ENCODE peak calls at places on chromosomes 5 and 9, in four cellular contexts. I, M, G and D are unnamed samples.

GRCh38 chr9:88173378-88173999 is 35.2 kb upstream of the SPATA31C2 start:
- DNase-seq in I (no peak), M (peak), G (no peak), D (peak)

GRCh38 chr5:176640616-176641015 is 6.7 kb upstream of the TSPAN17 start:
- DNase-seq in I (no peak), M (no peak), G (no peak), D (no peak)

GRCh38 chr5:139378101-139378825 is 4.8 kb downstream of the SLC23A1 start:
- DNase-seq in I (no peak), M (no peak), G (no peak), D (no peak)

GRCh38 chr5:120538149-120538548 is 74.0 kb downstream of the PRR16 start:
- DNase-seq in I (no peak), M (peak), G (no peak), D (no peak)

GRCh38 chr9:129891519-129891918 is 56.3 kb downstream of the USP20 start:
- DNase-seq in I (no peak), M (no peak), G (no peak), D (no peak)

GRCh38 chr5:33969572-33970452 is 14.7 kb downstream of the SLC45A2 start:
- DNase-seq in I (peak), M (peak), G (no peak), D (no peak)

GRCh38 chr5:139417214-139417613 is 13.3 kb upstream of the SPATA24 start:
- DNase-seq in I (no peak), M (peak), G (no peak), D (no peak)

GRCh38 chr5:141003791-141004601 is 37.7 kb downstream of the PCDHAC2 start:
- DNase-seq in I (no peak), M (no peak), G (no peak), D (no peak)

GRCh38 chr9:106859957-106860715 is 2.8 kb upstream of the ZNF462 start:
- DNase-seq in I (peak), M (peak), G (peak), D (peak)

GRCh38 chr5:33939863-33940262 is 3.7 kb downstream of the RXFP3 start:
- DNase-seq in I (no peak), M (peak), G (no peak), D (no peak)

GRCh38 chr9:119559056-119559455 is 189.8 kb upstream of the BRINP1 start:
- DNase-seq in I (no peak), M (no peak), G (no peak), D (no peak)

GRCh38 chr9:96242829-96243228 is 59.1 kb downstream of the HSD17B3 start:
- DNase-seq in I (no peak), M (no peak), G (no peak), D (no peak)

GRCh38 chr9:38342532-38342931 is 50.0 kb upstream of the ALDH1B1 start:
- DNase-seq in I (no peak), M (no peak), G (no peak), D (no peak)

GRCh38 chr9:115548826-115549225 is 430.9 kb upstream of the TNC start:
- DNase-seq in I (no peak), M (peak), G (no peak), D (no peak)

GRCh38 chr5:143010335-143010734 is 240.2 kb downstream of the ARHGAP26 start:
- DNase-seq in I (no peak), M (no peak), G (no peak), D (no peak)

GRCh38 chr5:2695200-2695891 is 56.1 kb downstream of the IRX2 start:
- DNase-seq in I (no peak), M (no peak), G (no peak), D (no peak)

GRCh38 chr5:132485641-132486317 is 4.8 kb downstream of the IRF1 start:
- DNase-seq in I (no peak), M (no peak), G (peak), D (no peak)

GRCh38 chr5:40846371-40846770 is 5.2 kb downstream of the CARD6 start:
- DNase-seq in I (no peak), M (no peak), G (no peak), D (no peak)

GRCh38 chr5:40842351-40842750 is 1.2 kb downstream of the CARD6 start:
- DNase-seq in I (no peak), M (peak), G (no peak), D (no peak)

GRCh38 chr5:40844565-40844964 is 3.4 kb downstream of the CARD6 start:
- DNase-seq in I (no peak), M (no peak), G (no peak), D (no peak)

GRCh38 chr5:40838076-40838475 is 3.1 kb upstream of the RPL37 start:
- DNase-seq in I (no peak), M (no peak), G (no peak), D (no peak)

DNA sequence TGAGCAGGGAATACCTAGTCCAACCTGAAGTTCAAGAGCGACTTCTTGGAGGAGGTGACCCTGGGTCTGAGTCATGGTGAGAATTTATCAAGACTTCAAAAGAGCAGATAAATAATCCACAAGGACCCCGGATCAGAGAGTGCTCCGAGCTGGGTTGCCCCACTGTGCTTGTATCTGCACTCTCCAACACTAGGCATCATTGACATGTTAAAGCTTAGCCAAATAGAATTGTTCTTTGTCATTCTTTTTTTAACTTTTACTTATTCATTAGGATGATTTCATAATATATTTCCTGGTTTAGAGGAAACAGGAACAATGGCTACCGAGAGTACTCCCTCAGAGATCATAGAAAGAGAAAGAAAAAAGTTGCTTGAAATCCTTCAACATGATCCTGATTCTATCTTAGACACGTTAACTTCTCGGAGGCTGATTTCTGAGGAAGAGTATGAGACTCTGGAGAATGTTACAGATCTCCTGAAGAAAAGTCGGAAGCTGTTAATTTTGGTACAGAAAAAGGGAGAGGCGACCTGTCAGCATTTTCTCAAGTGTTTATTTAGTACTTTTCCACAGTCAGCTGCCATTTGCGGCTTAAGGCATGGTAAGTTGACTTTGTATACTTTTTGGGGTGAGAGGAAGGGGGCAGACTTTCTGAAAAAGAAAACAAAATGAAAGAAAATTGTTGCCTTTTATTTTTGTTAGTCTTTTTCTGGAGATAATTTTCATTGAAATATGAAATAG is at the start of gene CARD6:
- DNase-seq in I (no peak), M (peak), G (no peak), D (no peak)
- TF ChIP-seq CTCF in I (no peak), M (no peak), G (no peak), D (peak)

DNA sequence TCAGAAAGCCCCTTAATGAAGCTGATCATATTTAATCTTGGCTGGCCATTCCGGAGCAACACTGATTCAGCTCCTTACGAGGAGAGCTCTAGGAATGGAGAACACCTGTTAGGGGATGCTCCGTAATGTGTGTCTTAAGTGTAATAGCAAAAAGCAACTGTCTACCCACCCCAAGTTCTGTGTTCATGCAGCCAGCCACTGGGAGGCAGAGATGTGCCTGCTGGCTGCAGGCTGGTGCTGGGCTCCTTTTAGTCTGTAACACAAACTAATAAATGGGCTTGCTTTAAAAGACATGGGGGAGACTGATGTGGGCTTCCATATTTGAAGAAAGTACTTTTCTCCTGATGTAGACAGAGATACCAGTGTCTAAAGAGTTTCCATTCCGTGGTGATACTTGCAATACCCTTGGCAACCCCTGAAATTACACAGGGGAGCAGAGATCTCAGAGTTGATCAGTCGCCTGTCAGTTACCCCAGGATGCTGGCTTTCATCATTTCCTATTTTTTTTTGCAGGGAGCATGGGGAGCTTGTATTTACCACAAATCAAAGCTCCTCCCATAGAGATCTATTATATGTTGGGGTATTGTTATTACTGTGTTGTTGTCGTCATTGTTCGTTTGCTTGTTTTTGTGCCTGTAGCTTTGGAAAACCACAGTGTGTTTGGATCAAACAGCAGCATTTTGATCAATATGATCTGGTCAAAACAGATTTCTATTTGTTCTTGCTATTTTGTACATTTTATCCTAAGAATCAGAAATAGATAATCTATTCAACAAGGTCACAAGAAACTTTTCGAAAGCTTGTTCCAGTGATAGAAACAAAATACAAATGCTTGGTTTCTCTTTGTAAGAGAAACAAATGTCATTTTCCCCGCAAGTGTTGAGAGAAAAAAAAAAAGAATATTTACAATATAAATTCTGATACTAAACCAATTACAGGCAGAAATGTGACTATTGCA is 65.8 kb downstream of the MTX3 start:
- DNase-seq in I (no peak), M (peak), G (no peak), D (no peak)
- TF ChIP-seq CTCF in I (no peak), M (peak), G (no peak), D (no peak)

DNA sequence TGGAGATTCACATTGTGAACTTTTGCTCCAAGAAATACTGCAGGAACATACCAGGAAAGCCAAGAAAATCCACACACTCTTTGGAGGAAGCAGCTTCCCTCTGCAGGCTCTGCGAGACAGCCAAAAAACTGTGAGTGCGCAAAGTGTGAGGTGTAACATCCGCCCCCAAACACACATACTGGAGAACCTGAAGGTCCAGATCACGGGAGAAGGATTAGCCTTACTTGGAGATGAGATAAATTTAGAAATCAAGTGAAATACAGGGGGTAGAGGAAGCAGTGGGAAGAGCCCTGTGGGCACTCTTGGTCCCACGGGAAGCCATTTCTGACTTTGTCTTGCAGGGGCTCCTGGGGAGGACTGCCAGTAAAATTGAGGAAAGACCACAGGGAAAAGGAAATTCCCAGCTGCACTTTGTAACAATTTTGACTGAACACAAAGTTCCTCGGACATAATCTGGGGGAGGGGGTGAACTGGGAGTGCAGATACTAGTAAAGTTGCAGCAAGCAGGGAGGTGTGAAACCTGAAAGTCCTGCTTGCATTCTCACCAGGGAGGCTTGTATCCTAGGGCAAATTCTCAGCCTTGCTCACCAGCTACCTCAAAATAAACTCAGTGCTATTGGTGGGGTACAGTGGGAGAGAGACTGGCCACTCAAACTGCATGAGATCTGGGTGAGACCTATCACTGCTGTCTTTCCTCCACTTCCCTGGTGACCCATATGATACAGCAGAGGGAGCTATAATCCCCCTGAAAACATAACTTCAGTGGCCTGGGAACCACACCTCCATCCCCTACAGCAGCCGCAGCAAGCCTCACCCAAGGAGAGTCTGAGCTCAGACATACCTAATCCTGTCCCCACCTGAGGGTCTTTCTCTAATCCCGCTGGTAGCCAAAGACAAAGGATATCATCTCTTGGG is 109.1 kb downstream of the ALDH1A1 start:
- DNase-seq in I (no peak), M (no peak), G (no peak), D (no peak)
- TF ChIP-seq CTCF in I (no peak), M (no peak), G (no peak), D (no peak)

DNA sequence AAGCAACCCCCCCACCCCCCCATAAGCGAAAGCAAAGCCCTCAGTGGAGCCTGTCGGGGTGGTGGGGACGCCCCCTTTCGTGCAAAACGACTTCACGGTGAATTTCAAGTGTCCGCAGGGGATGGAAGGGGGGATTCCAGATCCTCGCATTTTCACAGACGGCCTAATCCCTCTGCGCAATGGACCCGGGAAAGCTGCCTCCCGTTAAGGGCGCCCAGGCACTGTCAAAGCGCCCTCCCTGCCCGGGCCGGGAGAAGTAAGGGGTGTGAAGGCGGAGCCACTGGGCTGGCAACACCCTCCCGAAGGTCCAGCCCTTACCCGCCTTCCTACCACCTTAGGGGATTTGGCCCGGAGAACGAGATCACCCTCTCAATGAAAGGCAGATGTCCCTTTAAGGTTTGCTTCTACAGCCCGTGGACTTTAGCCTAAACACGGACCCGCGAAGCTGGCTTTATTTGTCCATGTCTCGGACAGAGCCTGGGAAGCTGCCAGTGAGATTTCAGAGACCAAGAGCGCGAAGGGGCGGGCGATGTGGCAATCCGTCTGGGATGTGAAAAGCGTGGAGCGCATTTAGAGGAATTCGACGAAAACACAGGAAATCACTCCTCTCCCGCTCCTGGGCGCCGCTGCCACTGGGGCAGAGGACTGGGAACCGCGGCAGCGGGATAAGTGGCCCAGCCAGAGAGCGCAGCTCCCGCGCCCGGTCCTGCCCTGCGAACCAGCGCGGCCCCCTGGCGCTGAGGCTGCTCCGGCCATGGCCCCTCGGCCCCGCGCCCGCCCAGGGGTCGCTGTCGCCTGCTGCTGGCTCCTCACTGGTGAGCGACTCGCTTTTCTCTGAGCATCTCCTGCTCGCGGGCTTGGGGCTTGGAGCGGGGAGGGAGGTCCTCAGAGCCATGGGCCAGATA is at the start of the genes ITGA1 and PELO:
- DNase-seq in I (peak), M (peak), G (peak), D (peak)
- TF ChIP-seq CTCF in I (no peak), M (peak), G (peak), D (peak)

GRCh38 chr9:132003904-132004303 is 75.8 kb downstream of the MED27 start:
- DNase-seq in I (no peak), M (no peak), G (no peak), D (no peak)
- TF ChIP-seq CTCF in I (no peak), M (no peak), G (no peak), D (no peak)